ENCODE peak calls at places on chromosomes 4 and X, in seven cellular contexts. Q is breast epithelium; Z is neuronal stem cell; W is naive thymus-derived CD4-positive, alpha-beta T cell; D is AG08395; B is tibial artery; Y is GM04503. T is an unnamed sample.

GRCh38 chr4:67122029-67122428 is 423.3 kb downstream of the CENPC start:
- DNase-seq in Q (no peak), Z (no peak), W (no peak), D (no peak), B (no peak), Y (no peak), T (no peak)

GRCh38 chr4:53185853-53186590 is 179.8 kb downstream of the SCFD2 start:
- DNase-seq in Q (no peak), Z (no peak), W (no peak), D (no peak), B (no peak), Y (peak; percentile 68), T (no peak)

GRCh38 chr4:94523617-94524016 is 71.9 kb downstream of the PDLIM5 start:
- DNase-seq in Q (no peak), Z (no peak), W (no peak), D (no peak), B (no peak), Y (no peak), T (no peak)

GRCh38 chrX:152926279-152926678 is 28.4 kb downstream of the ZNF185 start:
- DNase-seq in Q (peak; percentile 63), Z (peak; percentile 38), W (peak; percentile 23), D (peak; percentile 70), B (no peak), Y (no peak), T (peak; percentile 73)

GRCh38 chr4:176150283-176150682 is 45.1 kb downstream of the SPATA4 start:
- DNase-seq in Q (no peak), Z (no peak), W (no peak), D (peak; percentile 33), B (no peak), Y (peak; percentile 3), T (no peak)

GRCh38 chr4:114384629-114385028 is 214.0 kb upstream of the UGT8 start:
- DNase-seq in Q (no peak), Z (no peak), W (no peak), D (peak; percentile 34), B (no peak), Y (no peak), T (peak; percentile 62)

GRCh38 chrX:21847342-21847741 is 7.9 kb downstream of the MBTPS2 start:
- DNase-seq in Q (no peak), Z (no peak), W (no peak), D (no peak), B (no peak), Y (no peak), T (peak; percentile 40)

GRCh38 chr4:181301735-181302380 is 941.3 kb upstream of the TENM3 start:
- DNase-seq in Q (no peak), Z (no peak), W (no peak), D (peak; percentile 7), B (no peak), Y (no peak), T (peak; percentile 1)

GRCh38 chr4:88533088-88533790 is 9.7 kb upstream of the PYURF start:
- DNase-seq in Q (no peak), Z (no peak), W (no peak), D (peak; percentile 36), B (no peak), Y (no peak), T (no peak)

GRCh38 chrX:103791826-103792458 is 15.3 kb downstream of the PLP1 start:
- DNase-seq in Q (no peak), Z (no peak), W (no peak), D (no peak), B (no peak), Y (no peak), T (no peak)

GRCh38 chr4:74886490-74886889 is 46.4 kb upstream of the PARM1 start:
- DNase-seq in Q (no peak), Z (no peak), W (no peak), D (no peak), B (no peak), Y (peak; percentile 27), T (no peak)

GRCh38 chr4:108171541-108172230 is 3.0 kb upstream of the LEF1 start:
- DNase-seq in Q (no peak), Z (peak; percentile 40), W (peak; percentile 86), D (no peak), B (no peak), Y (no peak), T (no peak)

GRCh38 chr4:169492436-169493163 is 119.8 kb downstream of the NEK1 start:
- DNase-seq in Q (no peak), Z (peak; percentile 30), W (peak; percentile 21), D (peak; percentile 64), B (no peak), Y (no peak), T (peak; percentile 3)

GRCh38 chr4:83552924-83553323 is 17.0 kb downstream of the GPAT3 start:
- DNase-seq in Q (no peak), Z (no peak), W (no peak), D (peak; percentile 6), B (no peak), Y (peak; percentile 53), T (no peak)

GRCh38 chr4:163591614-163592020 is 97.1 kb downstream of the TMA16 start:
- DNase-seq in Q (no peak), Z (no peak), W (no peak), D (no peak), B (no peak), Y (no peak), T (no peak)

GRCh38 chr4:140645614-140646412 is 77.1 kb upstream of the UCP1 start:
- DNase-seq in Q (no peak), Z (no peak), W (no peak), D (no peak), B (no peak), Y (no peak), T (no peak)

GRCh38 chr4:48290146-48290772 is 20.6 kb upstream of the TEC start:
- DNase-seq in Q (no peak), Z (no peak), W (no peak), D (peak; percentile 33), B (no peak), Y (no peak), T (no peak)

GRCh38 chr4:129641179-129641578 is 545.2 kb downstream of the C4orf33 start:
- DNase-seq in Q (no peak), Z (peak; percentile 3), W (peak; percentile 4), D (peak; percentile 2), B (no peak), Y (no peak), T (peak; percentile 38)

GRCh38 chrX:153459976-153460375 is 10.4 kb downstream of the HAUS7 start:
- DNase-seq in Q (no peak), Z (no peak), W (no peak), D (peak; percentile 46), B (no peak), Y (no peak), T (no peak)

GRCh38 chr4:10926025-10926424 is 241.5 kb upstream of the CLNK start:
- DNase-seq in Q (no peak), Z (peak; percentile 59), W (no peak), D (no peak), B (no peak), Y (no peak), T (no peak)

GRCh38 chrX:9729161-9729885 is 36.3 kb downstream of the GPR143 start:
- DNase-seq in Q (no peak), Z (no peak), W (no peak), D (peak; percentile 35), B (no peak), Y (no peak), T (no peak)

GRCh38 chr4:990746-991367 is 2.3 kb downstream of the SLC26A1 start:
- DNase-seq in Q (no peak), Z (no peak), W (no peak), D (no peak), B (no peak), Y (no peak), T (no peak)

GRCh38 chr4:82799006-82799881 is 648 bp upstream of the SCD5 start:
- DNase-seq in Q (no peak), Z (no peak), W (peak; percentile 4), D (no peak), B (no peak), Y (no peak), T (no peak)

GRCh38 chrX:110853610-110854009 is 58.0 kb upstream of the CHRDL1 start:
- DNase-seq in Q (peak; percentile 51), Z (no peak), W (no peak), D (peak; percentile 53), B (no peak), Y (no peak), T (peak; percentile 38)

GRCh38 chrX:121504148-121504547 is 456.7 kb downstream of the GLUD2 start:
- DNase-seq in Q (no peak), Z (no peak), W (no peak), D (no peak), B (no peak), Y (no peak), T (no peak)

GRCh38 chrX:10741003-10741402 is 120.6 kb upstream of the MID1 start:
- DNase-seq in Q (no peak), Z (no peak), W (no peak), D (no peak), B (no peak), Y (no peak), T (no peak)

T was measured in NCI-H1694.